ENCODE peak calls at places on chromosomes 3 and 15, in seven cellular contexts. M, W, V, G, D, N and S are unnamed samples.

GRCh38 chr3:36650271-36650671 is 114.1 kb downstream of the DCLK3 start:
- DNase-seq in G (no peak), M (no peak), W (peak), V (no peak), D (no peak), N (no peak), S (no peak)

GRCh38 chr3:136728918-136729317 is 23.3 kb downstream of the STAG1 start:
- DNase-seq in M (no peak), G (no peak), W (peak), D (no peak), N (peak), V (no peak), S (no peak)

GRCh38 chr3:193711523-193711963 is 118.5 kb downstream of the OPA1 start:
- DNase-seq in G (no peak), N (peak), M (no peak), V (no peak), D (no peak), W (no peak), S (no peak)

GRCh38 chr3:63193647-63194046 is 84.5 kb upstream of the SYNPR start:
- DNase-seq in N (peak), V (peak), D (no peak), W (peak), M (no peak), G (no peak), S (no peak)

GRCh38 chr15:42129364-42129763 is 27.1 kb downstream of the PLA2G4F start:
- DNase-seq in N (no peak), W (no peak), G (no peak), D (no peak), M (no peak), V (no peak), S (no peak)

GRCh38 chr3:157789162-157789561 is 285.9 kb upstream of the VEPH1 start:
- DNase-seq in D (no peak), M (no peak), N (no peak), V (no peak), W (peak), G (no peak), S (no peak)

GRCh38 chr3:34263014-34263714 is 464.7 kb downstream of the PDCD6IP start:
- DNase-seq in V (no peak), M (no peak), N (no peak), W (no peak), D (no peak), G (no peak), S (no peak)

GRCh38 chr3:59759298-59760169 is 709.7 kb upstream of the CFAP20DC start:
- DNase-seq in G (no peak), V (no peak), W (peak), D (no peak), N (no peak), M (no peak), S (no peak)

GRCh38 chr15:74206801-74207281 is 4.3 kb upstream of the STRA6 start:
- DNase-seq in G (no peak), D (no peak), M (no peak), N (no peak), V (no peak), W (peak), S (no peak)

GRCh38 chr15:94723801-94724200 is 492.4 kb downstream of the MCTP2 start:
- DNase-seq in N (no peak), D (no peak), M (no peak), W (no peak), G (no peak), V (no peak), S (no peak)

GRCh38 chr3:30672959-30673358 is 66.6 kb downstream of the TGFBR2 start:
- DNase-seq in G (no peak), W (peak), N (no peak), M (peak), V (no peak), D (no peak), S (no peak)

GRCh38 chr3:183818706-183819624 is 6.4 kb downstream of the MAP6D1 start:
- DNase-seq in N (no peak), D (no peak), G (no peak), V (no peak), M (no peak), W (no peak), S (no peak)

GRCh38 chr3:21435871-21436270 is 315.1 kb downstream of the ZNF385D start:
- DNase-seq in G (no peak), D (no peak), M (no peak), N (no peak), W (peak), V (no peak), S (no peak)

GRCh38 chr3:11010406-11011165 is 18.0 kb downstream of the SLC6A1 start:
- DNase-seq in D (no peak), G (no peak), M (no peak), N (no peak), V (no peak), W (no peak), S (no peak)

GRCh38 chr3:127442551-127442950 is 148.0 kb downstream of the TPRA1 start:
- DNase-seq in W (no peak), N (no peak), G (no peak), V (no peak), D (no peak), M (peak), S (peak)

GRCh38 chr3:136577791-136578190 is 174.4 kb downstream of the STAG1 start:
- DNase-seq in M (no peak), W (no peak), D (no peak), N (peak), G (no peak), V (no peak), S (no peak)

GRCh38 chr15:94327356-94327936 is 96.1 kb downstream of the MCTP2 start:
- DNase-seq in G (no peak), D (no peak), W (peak), V (no peak), N (peak), M (no peak), S (no peak)

GRCh38 chr15:32669870-32670623 is 28.5 kb downstream of the SCG5 start:
- DNase-seq in D (no peak), V (no peak), N (peak), G (no peak), W (no peak), M (no peak), S (no peak)

GRCh38 chr15:90227816-90228772 is 5.6 kb downstream of the CIB1 start:
- DNase-seq in M (no peak), N (no peak), D (peak), W (no peak), G (no peak), V (no peak), S (no peak)

GRCh38 chr15:81940467-81941451 is 105.1 kb downstream of the MEX3B start:
- DNase-seq in M (no peak), N (no peak), W (peak), D (no peak), V (no peak), G (no peak), S (no peak)

GRCh38 chr15:59439571-59439970 is 1.6 kb downstream of the FAM81A start:
- DNase-seq in M (no peak), W (no peak), D (no peak), G (no peak), V (no peak), N (no peak), S (no peak)

GRCh38 chr3:10753964-10754363 is 62.1 kb upstream of the SLC6A11 start:
- DNase-seq in N (peak), G (no peak), W (peak), D (no peak), M (no peak), V (peak), S (no peak)

GRCh38 chr15:57992761-57993295 is 72.7 kb downstream of the ALDH1A2 start:
- DNase-seq in V (no peak), N (no peak), M (no peak), W (no peak), D (no peak), G (no peak), S (no peak)

GRCh38 chr3:42836545-42837123 is 27.4 kb downstream of the ACKR2 start:
- DNase-seq in D (no peak), N (no peak), W (no peak), M (no peak), V (no peak), G (no peak), S (no peak)

GRCh38 chr3:149768704-149769103 is 16.4 kb upstream of the COMMD2 start:
- DNase-seq in V (no peak), D (no peak), M (no peak), W (no peak), G (no peak), N (no peak), S (no peak)

GRCh38 chr3:159786489-159787181 is 202.0 kb upstream of the IL12A start:
- DNase-seq in G (no peak), D (no peak), W (peak), V (no peak), M (no peak), N (no peak), S (no peak)
- H3K27ac ChIP-seq in G (no peak), D (no peak), W (peak), V (no peak), M (peak), N (no peak), S (peak)

GRCh38 chr3:129002573-129003569 is 1.8 kb downstream of the EFCC1 start:
- DNase-seq in N (no peak), G (no peak), V (no peak), W (no peak), D (no peak), M (no peak), S (no peak)
- H3K4me3 ChIP-seq in N (peak), G (no peak), V (no peak), W (no peak), D (peak), M (no peak), S (no peak)

GRCh38 chr3:14245240-14245639 is 66.6 kb downstream of the LSM3 start:
- DNase-seq in N (no peak), W (no peak), G (no peak), M (no peak), V (no peak), D (no peak), S (no peak)

GRCh38 chr3:14248849-14249523 is 70.4 kb downstream of the LSM3 start:
- DNase-seq in D (no peak), G (no peak), M (peak), V (no peak), N (no peak), W (no peak), S (no peak)

GRCh38 chr3:14245822-14246221 is 67.2 kb downstream of the LSM3 start:
- DNase-seq in W (no peak), M (no peak), V (no peak), G (no peak), N (no peak), D (no peak), S (no peak)

GRCh38 chr3:14246414-14246813 is 67.8 kb downstream of the LSM3 start:
- DNase-seq in N (no peak), M (no peak), W (peak), G (no peak), V (no peak), D (no peak), S (no peak)

DNA sequence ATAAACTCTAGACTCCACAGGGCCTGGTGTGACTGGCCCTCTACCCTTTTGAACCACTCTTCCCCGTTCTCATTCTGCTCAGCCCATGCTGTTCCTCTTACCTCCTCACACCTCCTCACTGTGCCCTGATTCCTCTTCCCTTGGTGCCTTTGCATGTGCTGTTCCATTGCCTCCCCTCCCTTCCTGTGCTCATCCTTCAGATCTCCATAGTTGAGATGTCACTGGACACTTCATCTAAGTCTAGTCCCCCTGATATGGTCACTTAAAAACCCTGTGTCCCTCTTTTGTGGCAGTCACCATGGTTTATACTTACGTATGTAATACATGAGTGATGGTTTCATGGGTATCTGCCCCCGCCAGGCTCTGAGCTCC is 69.8 kb downstream of the LSM3 start:
- DNase-seq in N (no peak), D (no peak), W (no peak), V (no peak), M (no peak), G (no peak), S (no peak)
- H3K27ac ChIP-seq in N (no peak), D (no peak), W (no peak), V (no peak), M (no peak), G (peak), S (no peak)

GRCh38 chr15:64092075-64092820 is 1.4 kb downstream of the CIAO2A start:
- DNase-seq in M (no peak), W (no peak), N (no peak), G (no peak), D (no peak), V (no peak), S (no peak)
- H3K4me3 ChIP-seq in M (peak), W (peak), N (peak), G (no peak), D (peak), V (no peak), S (peak)

DNA sequence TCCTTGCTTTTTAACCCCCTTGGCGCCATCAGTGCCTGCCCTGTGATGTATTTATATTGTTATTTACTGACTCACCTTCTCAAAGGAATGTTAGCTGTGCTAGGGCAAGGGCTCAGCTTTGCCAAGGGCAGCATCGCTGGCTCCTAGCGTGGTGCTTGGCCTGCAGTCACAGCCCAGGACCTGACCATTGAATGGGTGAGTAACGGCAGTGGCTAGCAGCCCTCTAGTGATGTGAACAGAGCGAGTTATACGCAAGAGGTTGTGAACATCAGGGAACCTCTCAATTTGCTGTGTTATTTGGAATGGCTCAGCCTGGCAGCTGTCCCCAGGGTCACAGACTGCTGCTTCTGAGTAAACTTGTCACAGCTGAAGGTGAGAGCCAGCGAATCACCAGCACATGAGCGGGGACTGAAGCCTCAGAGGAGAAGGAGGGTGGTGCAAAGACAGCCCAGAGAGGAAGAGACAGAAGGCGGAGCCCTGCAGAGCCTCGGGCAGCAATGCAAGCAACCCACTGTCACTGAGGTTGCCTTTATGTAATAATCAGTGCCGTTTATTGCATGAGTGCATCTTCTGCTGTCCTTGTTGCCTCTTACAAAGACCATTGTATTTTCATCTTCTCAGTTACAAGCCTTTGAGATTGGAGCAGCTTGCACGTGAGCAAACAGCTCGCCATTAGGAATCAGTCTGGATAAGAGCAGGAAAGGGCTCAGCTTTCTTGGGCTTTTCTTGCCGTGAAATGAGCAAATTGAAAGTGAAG is 158.3 kb downstream of the SLCO3A1 start:
- DNase-seq in M (no peak), N (no peak), G (no peak), W (peak), V (no peak), D (no peak), S (no peak)
- H3K27ac ChIP-seq in M (no peak), N (no peak), G (peak), W (no peak), V (no peak), D (no peak), S (no peak)